ENCODE peak calls at places on chromosomes 4 and X, in eight cellular contexts. C is WTC11, N is IMR-90, X is D721Med, V is endothelial cell of umbilical vein, P is choroid plexus epithelial cell, K is cardiac muscle cell, E is astrocyte. J is an unnamed sample.

GRCh38 chrX:2632533-2633504 is 58.3 kb upstream of the CD99 start:
- DNase-seq in C (no peak), N (no peak), X (no peak), V (no peak), P (no peak), K (no peak), E (peak), J (no peak)

GRCh38 chr4:288891-289290 is 16.4 kb downstream of the ZNF732 start:
- DNase-seq in C (no peak), N (no peak), X (no peak), V (no peak), P (peak), K (peak), E (no peak), J (peak)

GRCh38 chr4:152308925-152309324 is 227.0 kb downstream of the FBXW7 start:
- DNase-seq in C (no peak), N (no peak), X (no peak), V (no peak), P (no peak), K (no peak), E (no peak), J (no peak)

GRCh38 chrX:121733514-121733913 is 686.1 kb downstream of the GLUD2 start:
- DNase-seq in C (no peak), N (no peak), X (no peak), V (no peak), P (no peak), K (no peak), E (peak), J (peak)

GRCh38 chr4:151824647-151825046 is 63.8 kb upstream of the GATB start:
- DNase-seq in C (no peak), N (no peak), X (no peak), V (no peak), P (no peak), K (no peak), E (no peak), J (no peak)

GRCh38 chr4:18075823-18076433 is 54.4 kb upstream of the LCORL start:
- DNase-seq in C (peak), N (peak), X (no peak), V (peak), P (no peak), K (no peak), E (no peak), J (no peak)

GRCh38 chr4:31655328-31655727 is 935.2 kb downstream of the PCDH7 start:
- DNase-seq in C (no peak), N (peak), X (no peak), V (no peak), P (peak), K (peak), E (peak), J (no peak)

GRCh38 chr4:41935652-41936021 is 408 bp downstream of the TMEM33 start:
- DNase-seq in C (no peak), N (peak), X (no peak), V (no peak), P (peak), K (no peak), E (no peak), J (peak)

GRCh38 chr4:75634951-75635350 is 4.6 kb upstream of the CDKL2 start:
- DNase-seq in C (no peak), N (peak), X (no peak), V (no peak), P (peak), K (no peak), E (peak), J (no peak)

GRCh38 chr4:61911313-61911756 is 711.2 kb downstream of the ADGRL3 start:
- DNase-seq in C (no peak), N (no peak), X (no peak), V (no peak), P (peak), K (no peak), E (peak), J (no peak)

GRCh38 chr4:84235545-84235944 is 263.5 kb downstream of the NKX6-1 start:
- DNase-seq in C (no peak), N (no peak), X (no peak), V (no peak), P (no peak), K (no peak), E (no peak), J (no peak)

GRCh38 chr4:140238353-140239041 is 84.5 kb upstream of the MAML3 start:
- DNase-seq in C (peak), N (peak), X (no peak), V (peak), P (peak), K (peak), E (peak), J (peak)

GRCh38 chr4:38625508-38625907 is 38.5 kb upstream of the KLF3 start:
- DNase-seq in C (no peak), N (no peak), X (no peak), V (no peak), P (no peak), K (no peak), E (no peak), J (no peak)

GRCh38 chr4:186702940-186703339 is 20.7 kb downstream of the FAT1 start:
- DNase-seq in C (no peak), N (no peak), X (no peak), V (no peak), P (no peak), K (no peak), E (no peak), J (no peak)

GRCh38 chrX:11606408-11606807 is 59.3 kb downstream of the ARHGAP6 start:
- DNase-seq in C (no peak), N (no peak), X (no peak), V (no peak), P (no peak), K (no peak), E (no peak), J (no peak)

GRCh38 chrX:11597479-11597878 is 68.2 kb downstream of the ARHGAP6 start:
- DNase-seq in C (no peak), N (no peak), X (no peak), V (no peak), P (peak), K (peak), E (peak), J (no peak)

GRCh38 chrX:11600578-11600977 is 65.1 kb downstream of the ARHGAP6 start:
- DNase-seq in C (no peak), N (no peak), X (no peak), V (no peak), P (no peak), K (no peak), E (no peak), J (no peak)
- TF ChIP-seq CTCF in C (no peak), N (no peak), X (no peak), V (no peak), P (no peak), K (no peak), E (no peak), J (no peak)

DNA sequence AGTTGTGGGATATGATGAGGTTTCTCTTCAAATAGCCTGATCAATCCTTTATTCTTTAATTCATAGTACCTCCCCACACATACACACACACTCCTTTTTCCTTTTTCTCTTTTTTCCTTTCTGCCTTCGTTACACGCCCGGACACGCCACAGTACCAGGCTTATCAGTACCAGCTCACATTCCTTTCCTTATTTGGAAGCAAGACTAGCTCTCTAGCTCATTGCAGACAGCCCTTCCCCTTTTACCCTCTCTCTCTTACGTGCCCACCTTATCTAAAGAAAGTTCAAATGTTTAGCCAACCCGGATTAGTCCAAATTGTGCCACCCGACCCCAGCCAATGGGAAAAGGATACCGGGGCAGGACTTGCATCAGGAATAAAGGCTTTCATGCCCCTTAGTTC is 194.7 kb upstream of the VCX3A start:
- DNase-seq in C (no peak), N (no peak), X (no peak), V (no peak), P (no peak), K (no peak), E (no peak), J (no peak)
- TF ChIP-seq CTCF in C (no peak), N (no peak), X (no peak), V (no peak), P (no peak), K (no peak), E (no peak), J (no peak)

GRCh38 chr4:4328840-4329239 is 38.8 kb downstream of the ZBTB49 start:
- DNase-seq in C (no peak), N (no peak), X (no peak), V (no peak), P (no peak), K (no peak), E (no peak), J (no peak)

GRCh38 chr4:4329496-4329895 is 39.4 kb downstream of the ZBTB49 start:
- DNase-seq in C (no peak), N (no peak), X (no peak), V (no peak), P (no peak), K (no peak), E (no peak), J (no peak)

GRCh38 chr4:4328206-4328605 is 38.2 kb downstream of the ZBTB49 start:
- DNase-seq in C (no peak), N (no peak), X (no peak), V (no peak), P (no peak), K (no peak), E (no peak), J (no peak)

GRCh38 chr4:4326136-4326535 is 36.1 kb downstream of the ZBTB49 start:
- DNase-seq in C (no peak), N (no peak), X (no peak), V (no peak), P (no peak), K (no peak), E (no peak), J (no peak)

DNA sequence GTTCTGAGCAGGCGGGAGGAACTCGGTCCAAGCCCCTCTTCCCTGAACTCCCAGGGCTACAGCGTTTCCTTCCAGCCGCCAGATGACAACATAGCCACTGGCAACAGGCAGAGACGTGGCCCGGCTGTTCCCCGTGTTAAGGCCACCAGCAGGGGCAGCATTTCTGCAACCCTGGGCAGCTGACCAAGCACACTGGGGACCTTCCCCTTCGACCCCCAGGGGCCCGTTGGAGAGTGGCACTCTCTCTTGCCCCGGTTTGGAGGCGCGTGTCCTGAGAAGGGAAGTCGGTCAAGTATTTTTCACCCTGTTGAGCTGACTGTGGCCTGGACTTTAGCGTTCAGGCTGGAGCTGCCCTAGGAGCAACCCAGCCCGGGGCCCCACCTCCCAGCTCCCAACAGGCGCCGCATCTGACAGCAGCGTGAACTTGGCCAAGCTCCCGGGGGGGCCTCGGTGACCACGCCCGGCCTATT is 37.6 kb downstream of the ZBTB49 start:
- DNase-seq in C (peak), N (no peak), X (no peak), V (peak), P (peak), K (peak), E (no peak), J (peak)
- TF ChIP-seq CTCF in C (no peak), N (peak), X (peak), V (peak), P (peak), K (peak), E (peak), J (peak)

GRCh38 chr4:10240691-10241090 is 124.1 kb upstream of the WDR1 start:
- DNase-seq in C (no peak), N (no peak), X (no peak), V (no peak), P (no peak), K (no peak), E (no peak), J (no peak)

GRCh38 chr4:10239982-10240654 is 123.5 kb upstream of the WDR1 start:
- DNase-seq in C (no peak), N (no peak), X (no peak), V (no peak), P (no peak), K (peak), E (no peak), J (no peak)

GRCh38 chr4:10245761-10246160 is 129.2 kb upstream of the WDR1 start:
- DNase-seq in C (no peak), N (no peak), X (no peak), V (no peak), P (no peak), K (no peak), E (no peak), J (no peak)

DNA sequence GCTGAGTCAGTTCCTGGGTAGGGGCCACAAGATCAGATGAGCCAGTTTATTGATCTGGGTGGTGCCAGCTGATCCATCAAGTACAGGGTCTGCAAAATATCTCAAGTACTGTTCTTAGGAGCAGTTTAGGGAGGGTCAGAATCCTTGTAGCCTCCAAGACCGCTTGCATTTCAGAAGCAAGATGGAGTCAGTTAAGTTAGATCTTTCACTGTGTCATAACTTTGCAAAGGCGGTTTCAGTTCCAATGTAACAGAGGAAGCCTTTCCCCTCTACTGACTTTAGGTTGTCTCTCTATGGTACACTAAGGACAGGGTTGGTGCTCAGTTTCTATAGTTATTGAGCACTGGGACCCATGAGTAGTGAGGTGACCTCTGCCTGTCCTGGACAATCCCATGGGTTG is 127.3 kb upstream of the WDR1 start:
- DNase-seq in C (no peak), N (no peak), X (no peak), V (no peak), P (no peak), K (no peak), E (no peak), J (no peak)
- TF ChIP-seq CTCF in C (no peak), N (no peak), X (no peak), V (no peak), P (no peak), K (no peak), E (no peak), J (no peak)

DNA sequence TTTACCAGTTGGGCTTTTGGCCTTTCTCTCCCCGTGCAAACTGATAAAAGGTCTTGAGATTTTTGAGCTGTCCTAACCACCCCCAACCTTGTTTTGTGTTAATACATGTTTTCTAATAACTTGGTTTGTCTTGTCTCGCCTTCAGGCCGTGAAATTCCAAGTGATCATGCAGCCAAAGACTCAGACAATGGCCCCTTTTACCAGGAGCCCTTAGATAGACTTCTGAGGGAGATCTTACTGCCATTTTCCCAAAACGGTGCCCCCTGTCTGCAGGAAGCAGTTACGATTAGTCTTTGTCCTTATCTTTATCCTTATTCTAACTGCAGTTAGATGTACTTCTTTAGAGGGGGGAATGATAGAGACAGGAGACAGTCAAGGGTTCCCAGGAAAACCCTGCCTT is 245.3 kb upstream of the HDX start:
- DNase-seq in C (no peak), N (no peak), X (no peak), V (no peak), P (no peak), K (no peak), E (no peak), J (no peak)
- TF ChIP-seq CTCF in C (no peak), N (no peak), X (no peak), V (no peak), P (no peak), K (no peak), E (no peak), J (no peak)

GRCh38 chr4:108611360-108611759 is 9.0 kb upstream of the RPL34 start:
- DNase-seq in C (no peak), N (no peak), X (no peak), V (no peak), P (peak), K (peak), E (no peak), J (peak)
- TF ChIP-seq CTCF in C (no peak), N (no peak), X (no peak), V (no peak), P (peak), K (peak), E (no peak), J (peak)

GRCh38 chr4:102541708-102542107 is 40.5 kb downstream of the NFKB1 start:
- DNase-seq in C (peak), N (no peak), X (no peak), V (no peak), P (no peak), K (no peak), E (no peak), J (no peak)
- TF ChIP-seq CTCF in C (no peak), N (no peak), X (no peak), V (no peak), P (peak), K (no peak), E (no peak), J (no peak)

DNA sequence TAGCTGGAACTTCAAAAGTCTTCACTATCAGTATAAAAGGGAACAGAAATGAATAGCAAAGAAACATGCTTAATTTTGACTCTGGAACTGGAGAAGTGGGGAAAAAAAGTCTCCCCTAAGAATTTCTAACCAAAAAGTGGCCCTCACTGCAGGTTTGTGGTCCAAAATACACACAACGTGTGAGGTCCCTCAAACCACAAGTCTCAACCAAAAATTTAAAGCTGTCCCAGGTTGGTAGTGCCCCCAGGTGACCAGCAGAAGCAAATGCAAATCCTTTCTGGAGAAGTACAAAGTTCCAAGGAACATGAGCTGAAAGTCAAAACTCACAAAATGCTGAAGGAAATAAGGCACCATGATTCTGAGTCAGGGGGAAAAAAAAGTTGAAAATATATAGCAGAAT is 23.6 kb upstream of the VAMP7 start:
- DNase-seq in C (no peak), N (no peak), X (no peak), V (no peak), P (peak), K (peak), E (no peak), J (peak)
- TF ChIP-seq CTCF in C (no peak), N (peak), X (peak), V (peak), P (peak), K (no peak), E (no peak), J (peak)

GRCh38 chr4:110587666-110588285 is 35.1 kb downstream of the PITX2 start:
- DNase-seq in C (peak), N (no peak), X (no peak), V (no peak), P (no peak), K (no peak), E (no peak), J (no peak)

GRCh38 chr4:110586137-110586850 is 36.6 kb downstream of the PITX2 start:
- DNase-seq in C (no peak), N (peak), X (no peak), V (peak), P (peak), K (peak), E (peak), J (peak)

DNA sequence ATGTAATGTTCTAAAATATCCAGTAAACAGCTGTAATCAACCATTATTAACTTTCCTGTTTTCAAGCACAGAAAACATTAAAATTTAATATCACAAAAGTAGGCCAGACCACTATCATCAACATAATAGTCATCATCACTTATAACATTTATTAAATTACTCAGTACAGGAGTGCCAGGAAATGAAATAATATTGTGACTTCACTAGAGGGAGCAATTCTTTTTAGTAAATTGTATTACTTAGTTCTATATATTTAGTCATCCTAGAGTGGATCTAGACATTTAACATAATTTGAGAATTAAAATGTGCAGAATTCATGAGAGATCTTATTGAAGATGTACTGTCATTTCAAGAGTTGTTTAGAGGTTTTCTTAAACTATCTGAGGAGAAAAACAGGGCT is 33.6 kb downstream of the PITX2 start:
- DNase-seq in C (no peak), N (peak), X (no peak), V (peak), P (peak), K (peak), E (no peak), J (peak)
- TF ChIP-seq CTCF in C (no peak), N (peak), X (peak), V (no peak), P (peak), K (peak), E (peak), J (no peak)

DNA sequence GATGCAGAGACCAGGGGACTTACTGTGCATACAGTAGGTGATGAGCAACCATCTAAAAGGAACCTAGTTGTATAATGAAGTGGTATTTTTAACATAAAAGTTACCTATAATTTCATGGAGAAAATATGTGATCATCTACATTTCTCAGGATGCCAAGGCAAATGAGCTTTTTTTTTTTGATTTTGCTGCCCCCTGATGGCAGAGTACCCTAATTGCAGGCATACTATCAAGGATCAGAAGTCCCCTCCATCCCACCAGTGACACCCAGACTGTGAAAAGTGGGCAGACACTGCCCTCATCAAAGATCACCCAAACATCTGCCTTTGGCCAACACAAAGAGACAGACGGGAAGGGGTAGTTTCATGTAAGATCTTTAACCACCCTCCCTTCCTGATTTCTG is 9.6 kb upstream of the ABLIM2 start:
- DNase-seq in C (no peak), N (no peak), X (no peak), V (no peak), P (no peak), K (no peak), E (no peak), J (no peak)
- TF ChIP-seq CTCF in C (peak), N (peak), X (no peak), V (peak), P (peak), K (peak), E (peak), J (peak)